ENCODE peak calls at places on chromosomes 1 and 21, in five cellular contexts. X is H9, T is IMR-90, W is H1, S is mesenchymal stem cell. F is an unnamed sample.

GRCh38 chr1:25520446-25521061 is 22.9 kb upstream of the LDLRAP1 start:
- DNase-seq in X (no peak), T (peak), W (no peak), S (peak), F (peak)

GRCh38 chr1:114468710-114469468 is 42.1 kb downstream of the TRIM33 start:
- DNase-seq in X (no peak), T (peak), W (no peak), S (peak), F (no peak)

GRCh38 chr1:155134858-155135415 is 715 bp upstream of the SLC50A1 start:
- DNase-seq in X (peak), T (peak), W (no peak), S (peak), F (peak)

GRCh38 chr21:27225142-27225541 is 258.3 kb upstream of the ADAMTS5 start:
- DNase-seq in X (no peak), T (peak), W (no peak), S (peak), F (no peak)

GRCh38 chr1:216640100-216640499 is 83.1 kb downstream of the ESRRG start:
- DNase-seq in X (no peak), T (no peak), W (no peak), S (no peak), F (no peak)

GRCh38 chr21:46226920-46227599 is 1.5 kb downstream of the LSS start:
- DNase-seq in X (no peak), T (peak), W (no peak), S (peak), F (no peak)

GRCh38 chr1:35884934-35885333 is 1.9 kb downstream of the AGO1 start:
- DNase-seq in X (no peak), T (no peak), W (no peak), S (peak), F (no peak)

GRCh38 chr21:44615881-44616590 is 4.2 kb downstream of the KRTAP10-8 start:
- DNase-seq in X (no peak), T (no peak), W (no peak), S (no peak), F (no peak)

GRCh38 chr1:233598891-233599541 is 14.9 kb upstream of the KCNK1 start:
- DNase-seq in X (no peak), T (no peak), W (no peak), S (peak), F (no peak)

GRCh38 chr1:199545780-199546179 is 481.7 kb upstream of the NR5A2 start:
- DNase-seq in X (peak), T (no peak), W (no peak), S (no peak), F (no peak)

GRCh38 chr1:38541223-38541622 is 318.3 kb downstream of the RRAGC start:
- DNase-seq in X (no peak), T (no peak), W (no peak), S (no peak), F (no peak)

GRCh38 chr1:156151093-156151688 is 2.2 kb upstream of the SEMA4A start:
- DNase-seq in X (no peak), T (peak), W (no peak), S (peak), F (no peak)

GRCh38 chr21:46118305-46118870 is 20.5 kb downstream of the COL6A2 start:
- DNase-seq in X (peak), T (no peak), W (no peak), S (no peak), F (no peak)

GRCh38 chr1:66258404-66259105 is 275.4 kb upstream of the SGIP1 start:
- DNase-seq in X (no peak), T (peak), W (no peak), S (peak), F (peak)

GRCh38 chr1:208000504-208000903 is 89.6 kb upstream of the CD34 start:
- DNase-seq in X (no peak), T (no peak), W (no peak), S (no peak), F (no peak)

GRCh38 chr21:42735061-42735460 is 81.6 kb downstream of the PDE9A start:
- DNase-seq in X (no peak), T (no peak), W (no peak), S (no peak), F (no peak)

GRCh38 chr1:28594661-28595411 is 2.8 kb downstream of the RAB42 start:
- DNase-seq in X (peak), T (no peak), W (peak), S (no peak), F (no peak)

GRCh38 chr1:211493133-211493864 is 1.3 kb upstream of the RD3 start:
- DNase-seq in X (no peak), T (no peak), W (no peak), S (no peak), F (no peak)

GRCh38 chr1:63024132-63024531 is 240.2 kb downstream of the ATG4C start:
- DNase-seq in X (no peak), T (peak), W (no peak), S (no peak), F (no peak)

GRCh38 chr1:203368624-203369451 is 17.9 kb upstream of the FMOD start:
- DNase-seq in X (no peak), T (peak), W (no peak), S (peak), F (no peak)

GRCh38 chr1:61337981-61338848 is 255.9 kb downstream of the NFIA start:
- DNase-seq in X (peak), T (peak), W (peak), S (peak), F (peak)

GRCh38 chr1:173482683-173483082 is 5.5 kb downstream of the PRDX6 start:
- DNase-seq in X (no peak), T (no peak), W (no peak), S (no peak), F (no peak)

DNA sequence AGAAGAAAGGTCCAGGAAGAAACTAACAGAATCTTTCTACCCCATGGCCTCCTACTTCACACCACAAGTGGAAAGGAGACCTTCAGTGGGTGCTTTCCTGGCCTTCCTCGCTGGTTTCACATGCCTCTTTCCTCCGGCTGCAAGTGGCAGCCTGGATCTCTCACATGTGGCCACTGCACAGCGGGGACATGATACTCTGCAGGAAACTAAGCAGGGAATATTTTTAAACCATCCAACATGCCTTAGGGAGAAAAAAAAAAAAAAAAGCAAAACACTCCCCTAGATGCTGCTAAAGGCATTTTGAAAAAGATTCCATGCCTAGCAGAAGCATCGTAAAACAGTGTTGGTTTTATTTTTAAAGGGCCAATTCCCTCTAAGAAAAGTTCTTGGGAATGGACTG is 12.1 kb upstream of the GJA5 start:
- DNase-seq in X (no peak), T (no peak), W (no peak), S (no peak), F (no peak)
- H2BK15ac ChIP-seq in X (no peak), T (no peak), W (no peak), S (no peak), F (no peak)

DNA sequence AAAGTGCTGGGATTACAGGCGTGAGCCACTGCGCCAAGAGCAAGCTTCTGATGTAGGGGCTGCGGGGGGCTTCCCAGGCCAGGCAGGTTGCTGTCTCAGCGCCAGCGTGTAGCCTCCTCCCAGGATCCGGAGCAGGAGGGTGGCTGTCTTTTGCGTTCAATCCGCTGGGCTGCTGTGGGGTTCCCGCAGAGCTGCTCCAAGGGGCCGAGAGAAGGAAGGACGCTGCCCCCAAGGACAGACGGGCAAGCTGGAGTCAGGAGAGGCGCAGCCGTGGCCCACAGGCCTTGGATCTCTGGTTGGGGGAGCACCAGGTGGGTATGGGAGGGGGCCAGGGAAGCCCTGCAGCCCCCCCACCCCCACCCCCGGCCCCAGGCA is 16.0 kb upstream of the SKI start:
- DNase-seq in X (no peak), T (peak), W (no peak), S (no peak), F (no peak)
- H3K14ac ChIP-seq in X (peak), T (peak), W (no peak), S (peak), F (no peak)

GRCh38 chr21:15241997-15242767 is 177.4 kb upstream of the NRIP1 start:
- DNase-seq in X (peak), T (no peak), W (peak), S (no peak), F (no peak)

GRCh38 chr21:15240846-15241245 is 176.0 kb upstream of the NRIP1 start:
- DNase-seq in X (no peak), T (no peak), W (no peak), S (no peak), F (no peak)

GRCh38 chr21:15247613-15248012 is 182.8 kb upstream of the NRIP1 start:
- DNase-seq in X (no peak), T (peak), W (no peak), S (no peak), F (no peak)

GRCh38 chr21:15243356-15243755 is 178.6 kb upstream of the NRIP1 start:
- DNase-seq in X (no peak), T (no peak), W (no peak), S (no peak), F (no peak)

GRCh38 chr21:15242906-15243305 is 178.1 kb upstream of the NRIP1 start:
- DNase-seq in X (no peak), T (no peak), W (no peak), S (no peak), F (no peak)
- H2BK15ac ChIP-seq in X (no peak), T (no peak), W (no peak), S (no peak), F (no peak)

DNA sequence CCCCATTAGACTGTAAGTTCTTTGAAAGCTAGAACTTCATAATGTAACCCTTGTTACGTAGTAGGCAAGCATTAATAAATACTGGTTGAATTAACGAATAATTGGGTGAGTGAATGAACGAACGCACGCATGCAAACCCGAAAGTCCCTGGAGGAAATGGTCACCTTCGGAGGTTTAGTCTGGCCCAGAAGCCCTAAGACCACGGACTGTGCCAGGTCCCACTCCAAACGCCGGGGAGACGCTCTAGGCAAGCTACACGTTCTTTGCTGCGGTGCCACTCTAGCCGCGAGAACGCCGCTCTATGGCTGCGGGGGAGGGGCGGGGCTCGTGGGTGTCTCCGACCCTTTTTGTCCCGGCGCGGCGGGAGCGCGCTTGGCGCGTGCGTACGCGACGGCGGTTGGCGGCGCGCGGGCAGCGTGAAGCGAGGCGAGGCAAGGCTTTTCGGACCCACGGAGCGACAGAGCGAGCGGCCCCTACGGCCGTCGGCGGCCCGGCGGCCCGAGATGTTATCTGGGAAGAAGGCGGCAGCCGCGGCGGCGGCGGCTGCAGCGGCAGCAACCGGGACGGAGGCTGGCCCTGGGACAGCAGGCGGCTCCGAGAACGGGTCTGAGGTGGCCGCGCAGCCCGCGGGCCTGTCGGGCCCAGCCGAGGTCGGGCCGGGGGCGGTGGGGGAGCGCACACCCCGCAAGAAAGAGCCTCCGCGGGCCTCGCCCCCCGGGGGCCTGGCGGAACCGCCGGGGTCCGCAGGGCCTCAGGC is at the start of gene KDM1A:
- DNase-seq in X (peak), T (peak), W (peak), S (peak), F (peak)
- H3K14ac ChIP-seq in X (peak), T (peak), W (no peak), S (peak), F (peak)

DNA sequence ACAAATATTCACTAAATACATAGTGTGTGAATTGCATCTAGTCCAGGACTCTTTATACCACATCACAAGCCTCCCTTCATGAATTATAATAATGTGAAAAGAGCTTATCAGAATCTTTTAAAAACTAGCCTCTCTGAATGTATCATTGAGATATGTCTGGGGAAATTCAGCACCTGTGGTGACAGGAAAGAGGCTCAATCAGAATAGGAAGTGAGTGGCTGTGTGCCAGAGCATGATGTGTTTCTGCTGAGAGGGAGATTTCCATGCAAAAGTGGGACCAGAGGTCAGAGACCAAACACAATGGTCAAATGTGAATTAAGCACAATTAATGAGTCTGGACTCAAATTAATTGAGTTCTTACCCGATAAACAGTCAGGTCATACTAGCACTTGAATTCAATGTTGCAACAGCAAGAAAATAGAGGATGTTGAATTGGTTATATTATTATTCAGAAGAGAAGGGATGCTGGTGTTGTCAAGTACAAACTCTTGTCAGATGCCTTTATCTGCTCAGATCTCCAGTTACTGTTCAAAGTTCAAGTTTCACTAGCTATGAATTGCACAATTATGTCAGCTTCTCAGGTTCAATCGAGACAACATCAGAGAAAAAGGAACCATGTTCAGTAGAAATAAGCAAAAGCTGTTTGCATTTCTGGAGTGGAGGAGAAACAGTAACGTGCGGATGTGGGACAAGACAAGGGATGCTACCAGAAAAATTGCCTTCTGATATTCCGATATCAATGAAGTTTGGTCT is 226.2 kb downstream of the ZNF326 start:
- DNase-seq in X (no peak), T (no peak), W (no peak), S (no peak), F (no peak)
- H2BK15ac ChIP-seq in X (no peak), T (no peak), W (no peak), S (no peak), F (no peak)

GRCh38 chr1:94622757-94623156 is 81.2 kb upstream of the F3 start:
- DNase-seq in X (no peak), T (peak), W (no peak), S (peak), F (peak)

GRCh38 chr1:94621392-94621791 is 79.8 kb upstream of the F3 start:
- DNase-seq in X (no peak), T (peak), W (no peak), S (peak), F (no peak)

GRCh38 chr1:94620345-94621031 is 78.9 kb upstream of the F3 start:
- DNase-seq in X (no peak), T (no peak), W (no peak), S (no peak), F (no peak)

GRCh38 chr1:94623560-94624148 is 82.1 kb upstream of the F3 start:
- DNase-seq in X (no peak), T (no peak), W (no peak), S (peak), F (no peak)

DNA sequence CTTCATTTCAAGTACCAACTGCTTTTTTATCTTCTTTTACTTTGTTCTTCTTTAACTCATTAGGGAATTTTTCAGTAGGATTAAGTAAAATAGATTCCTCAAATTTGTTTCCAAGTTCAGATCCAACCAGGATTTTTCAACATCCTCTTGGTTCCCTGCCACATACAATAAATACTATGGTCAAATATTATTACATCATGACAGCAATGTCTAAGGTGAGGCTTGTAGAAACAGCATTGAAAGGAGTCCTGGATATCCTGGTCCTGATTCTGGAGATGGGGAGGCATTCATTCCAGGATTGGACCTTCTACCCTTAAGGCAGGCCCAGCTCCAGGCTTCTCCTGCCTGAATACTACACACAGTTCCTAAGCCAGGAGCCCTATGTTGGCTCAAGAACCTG is 80.2 kb upstream of the F3 start:
- DNase-seq in X (no peak), T (no peak), W (no peak), S (no peak), F (no peak)
- H3K14ac ChIP-seq in X (no peak), T (peak), W (no peak), S (no peak), F (no peak)

DNA sequence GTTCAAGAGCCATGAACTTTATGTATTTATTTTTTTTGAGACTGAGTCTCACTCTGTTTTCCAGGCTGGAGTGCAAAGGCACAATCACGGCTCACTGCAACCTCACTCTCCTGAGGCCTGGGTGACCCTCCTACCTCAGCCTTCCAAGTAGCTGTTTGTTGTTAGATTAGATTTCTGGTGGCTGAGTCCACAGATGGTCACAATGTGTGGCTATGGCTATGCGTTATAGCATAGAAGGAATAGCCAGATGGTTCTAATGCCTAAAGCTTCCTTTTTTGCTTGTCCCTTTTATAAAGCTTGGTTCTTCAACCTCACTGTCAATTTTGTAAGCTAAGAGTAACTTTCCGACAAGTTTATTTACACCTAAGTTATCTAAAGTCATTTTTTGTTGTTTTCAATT is 62.3 kb upstream of the FMN2 start:
- DNase-seq in X (no peak), T (peak), W (no peak), S (no peak), F (no peak)
- H2BK15ac ChIP-seq in X (no peak), T (peak), W (no peak), S (no peak), F (no peak)

DNA sequence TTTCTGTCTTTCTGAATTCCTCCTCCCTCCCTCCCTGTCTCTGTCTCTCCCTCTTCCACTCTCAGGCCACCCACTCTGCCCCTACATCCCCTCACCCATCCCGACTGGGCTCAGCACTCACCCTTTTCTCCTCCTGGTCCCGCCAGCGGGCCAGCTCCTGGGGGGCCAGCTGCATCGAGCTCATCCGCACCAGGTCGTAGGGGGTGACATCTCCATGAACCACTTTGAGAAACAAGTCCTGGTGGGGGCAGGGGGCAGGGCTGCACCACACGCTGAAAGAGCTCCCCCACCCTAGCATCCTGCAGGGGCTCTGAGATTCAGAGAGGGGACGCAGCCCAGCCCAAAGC is 17.8 kb downstream of the SPOCD1 start:
- DNase-seq in X (no peak), T (no peak), W (no peak), S (no peak), F (no peak)
- H3K14ac ChIP-seq in X (no peak), T (peak), W (no peak), S (peak), F (no peak)

F was measured in neuronal stem cell.